ENCODE peak calls at places on chromosomes 11 and 22, in eight cellular contexts. Z is HuH-7, I is NCI-H187 treated with DMSO at 0.1 percent for 48 hours, C is upper lobe of right lung, E is smooth muscle cell of the brain vasculature, Q is tibial nerve, G is HT1080, B is NCI-H2029. K is an unnamed sample.

GRCh38 chr11:80613630-80614029 is 1172.8 kb upstream of the TENM4 start:
- DNase-seq in C (no peak), G (no peak), Z (no peak), E (no peak), I (no peak), B (no peak), Q (no peak), K (no peak)

GRCh38 chr11:12784987-12785386 is 110.8 kb downstream of the TEAD1 start:
- DNase-seq in E (no peak), Z (no peak), Q (no peak), B (peak), C (no peak), I (no peak), G (no peak), K (no peak)

GRCh38 chr11:36167729-36168128 is 121.5 kb downstream of the COMMD9 start:
- DNase-seq in E (no peak), C (no peak), G (no peak), I (no peak), Q (no peak), Z (no peak), B (no peak), K (no peak)

GRCh38 chr22:19361501-19362103 is 69.9 kb downstream of the HIRA start:
- DNase-seq in G (no peak), Q (no peak), I (no peak), Z (no peak), B (no peak), E (no peak), C (no peak), K (no peak)

GRCh38 chr22:44595841-44596341 is 97.9 kb upstream of the RTL6 start:
- DNase-seq in C (no peak), G (no peak), Q (no peak), Z (no peak), B (no peak), E (no peak), I (no peak), K (no peak)

GRCh38 chr22:43811777-43812148 is 342 bp downstream of the EFCAB6 start:
- DNase-seq in C (no peak), G (no peak), Z (no peak), Q (no peak), E (no peak), B (no peak), I (no peak), K (no peak)

GRCh38 chr22:37806409-37807338 is 1.1 kb upstream of the GCAT start:
- DNase-seq in Q (no peak), B (no peak), G (peak), I (no peak), C (no peak), E (no peak), Z (peak), K (no peak)

GRCh38 chr11:12680246-12680939 is 6.2 kb downstream of the TEAD1 start:
- DNase-seq in I (peak), E (peak), Z (peak), G (no peak), B (peak), C (peak), Q (peak), K (peak)

GRCh38 chr22:44870021-44870420 is 117.6 kb downstream of the ARHGAP8 start:
- DNase-seq in I (no peak), G (peak), E (no peak), Z (no peak), Q (no peak), C (no peak), B (no peak), K (peak)

GRCh38 chr11:119892311-119892808 is 163.4 kb upstream of the NECTIN1 start:
- DNase-seq in Q (no peak), Z (no peak), E (no peak), C (no peak), B (no peak), G (no peak), I (no peak), K (no peak)

GRCh38 chr22:22460635-22461034 is 47.9 kb downstream of the ZNF280B start:
- DNase-seq in E (no peak), C (no peak), Z (peak), G (no peak), B (no peak), Q (no peak), I (no peak), K (no peak)

GRCh38 chr11:561148-562003 is 606 bp downstream of the RASSF7 start:
- DNase-seq in Z (peak), Q (no peak), I (no peak), E (no peak), B (peak), C (peak), G (peak), K (no peak)

GRCh38 chr11:75347781-75348613 is 3.5 kb downstream of the ARRB1 start:
- DNase-seq in G (peak), C (no peak), E (no peak), B (peak), I (peak), Q (no peak), Z (no peak), K (peak)

GRCh38 chr11:2097356-2097997 is 41.7 kb downstream of the IGF2 start:
- DNase-seq in B (no peak), I (no peak), E (peak), Q (peak), Z (peak), C (peak), G (no peak), K (no peak)

GRCh38 chr22:23369054-23369685 is 188.9 kb downstream of the BCR start:
- DNase-seq in G (no peak), B (no peak), I (no peak), Z (no peak), Q (no peak), C (no peak), E (no peak), K (no peak)

GRCh38 chr11:1735271-1735670 is 15.1 kb downstream of the IFITM10 start:
- DNase-seq in C (no peak), I (no peak), Q (no peak), E (no peak), G (no peak), Z (no peak), B (no peak), K (no peak)

GRCh38 chr22:43510226-43511070 is 98.6 kb downstream of the MPPED1 start:
- DNase-seq in I (no peak), Z (no peak), C (no peak), G (no peak), Q (no peak), E (no peak), B (no peak), K (no peak)

GRCh38 chr22:21624120-21624879 is 5.5 kb downstream of the YDJC start:
- DNase-seq in E (no peak), C (no peak), I (no peak), G (no peak), Q (no peak), B (no peak), Z (peak), K (no peak)

GRCh38 chr11:118003021-118003423 is 16.8 kb downstream of the IL10RA start:
- DNase-seq in C (no peak), G (no peak), I (no peak), Q (no peak), Z (no peak), E (no peak), B (no peak), K (no peak)

GRCh38 chr22:37244922-37245722 is 1.1 kb upstream of the RAC2 start:
- DNase-seq in I (no peak), C (peak), G (no peak), B (no peak), Q (no peak), Z (no peak), E (no peak), K (no peak)

GRCh38 chr22:32354360-32355351 is 3.0 kb upstream of the RFPL3 start:
- DNase-seq in B (no peak), Z (no peak), E (no peak), Q (no peak), I (no peak), G (peak), C (no peak), K (no peak)

GRCh38 chr22:23216331-23217170 is 36.2 kb downstream of the BCR start:
- DNase-seq in I (no peak), E (no peak), Z (peak), G (no peak), Q (no peak), C (no peak), B (no peak), K (no peak)

GRCh38 chr22:39341179-39341578 is 8.6 kb upstream of the SYNGR1 start:
- DNase-seq in B (no peak), Q (no peak), Z (no peak), G (no peak), E (no peak), I (no peak), C (no peak), K (no peak)

GRCh38 chr11:74672956-74673895 is 58.0 kb downstream of the CHRDL2 start:
- DNase-seq in Z (no peak), G (peak), E (peak), Q (no peak), I (no peak), C (no peak), B (peak), K (no peak)

GRCh38 chr11:95256204-95256819 is 25.3 kb upstream of the SESN3 start:
- DNase-seq in G (no peak), B (no peak), Z (peak), I (no peak), E (no peak), Q (no peak), C (no peak), K (no peak)

GRCh38 chr11:10534331-10534730 is 6.7 kb downstream of the RNF141 start:
- DNase-seq in I (no peak), C (no peak), B (no peak), Q (no peak), E (no peak), G (no peak), Z (no peak), K (no peak)

GRCh38 chr22:29060251-29060650 is 1.4 kb downstream of the C22orf31 start:
- DNase-seq in Q (no peak), C (no peak), I (no peak), B (no peak), Z (no peak), E (no peak), G (no peak), K (no peak)

GRCh38 chr22:33350391-33350955 is 292.3 kb upstream of the SYN3 start:
- DNase-seq in C (no peak), Z (no peak), E (no peak), Q (no peak), B (no peak), I (no peak), G (no peak), K (no peak)

GRCh38 chr11:117177534-117178209 is 871 bp upstream of the SIDT2 start:
- DNase-seq in E (no peak), Z (no peak), Q (no peak), C (no peak), B (no peak), G (no peak), I (no peak), K (no peak)

GRCh38 chr11:14974021-14974698 is 2.0 kb upstream of the CALCA start:
- DNase-seq in Q (no peak), B (no peak), G (no peak), Z (no peak), C (no peak), I (no peak), E (no peak), K (no peak)

GRCh38 chr11:43576834-43577521 is 103.6 kb upstream of the HSD17B12 start:
- DNase-seq in G (peak), B (no peak), E (no peak), Q (no peak), Z (peak), C (no peak), I (no peak), K (no peak)

GRCh38 chr11:132772712-132773545 is 759.4 kb downstream of the OPCML start:
- DNase-seq in Q (no peak), E (no peak), Z (no peak), I (no peak), G (peak), B (no peak), C (no peak), K (no peak)

GRCh38 chr22:32177221-32177765 is 18.2 kb upstream of the C22orf42 start:
- DNase-seq in C (no peak), Q (no peak), Z (no peak), I (no peak), B (no peak), E (no peak), G (no peak), K (no peak)

GRCh38 chr11:36431429-36432092 is 78.5 kb downstream of the TRAF6 start:
- DNase-seq in I (no peak), Z (no peak), E (peak), C (no peak), G (peak), Q (no peak), B (no peak), K (no peak)

GRCh38 chr11:98701541-98701940 is 319.2 kb upstream of the CNTN5 start:
- DNase-seq in G (no peak), I (no peak), Z (no peak), E (no peak), C (no peak), B (no peak), Q (no peak), K (no peak)

GRCh38 chr11:9075441-9076000 is 15.9 kb downstream of the SCUBE2 start:
- DNase-seq in C (no peak), B (peak), E (no peak), Q (no peak), G (no peak), Z (no peak), I (no peak), K (no peak)

GRCh38 chr11:60970369-60970774 is 1.1 kb upstream of the CD6 start:
- DNase-seq in G (peak), C (peak), E (no peak), Q (no peak), B (peak), Z (peak), I (no peak), K (no peak)

GRCh38 chr11:73464347-73464746 is 88.1 kb downstream of the RELT start:
- DNase-seq in I (no peak), E (no peak), Q (no peak), C (no peak), B (peak), G (no peak), Z (no peak), K (no peak)

GRCh38 chr22:48192920-48193319 is 1430.5 kb downstream of the TBC1D22A start:
- DNase-seq in B (no peak), Q (no peak), C (peak), E (no peak), I (no peak), G (no peak), Z (no peak), K (peak)

K was measured in DMS153.